ENCODE peak calls at places on chromosomes 7 and 10, in five cellular contexts. T, O, J, X and Y are unnamed samples.

GRCh38 chr7:135980665-135981180 is 3.6 kb upstream of the MTPN start:
- DNase-seq in X (peak), J (peak), T (peak), O (peak), Y (no peak)

GRCh38 chr10:97778452-97779302 is 6.9 kb upstream of the SFRP5 start:
- DNase-seq in X (no peak), T (no peak), J (no peak), O (no peak), Y (no peak)

GRCh38 chr7:134552105-134552504 is 3.2 kb downstream of the AKR1B15 start:
- DNase-seq in T (no peak), J (no peak), X (peak), O (no peak), Y (no peak)

GRCh38 chr10:113384181-113384580 is 168.7 kb upstream of the HABP2 start:
- DNase-seq in O (no peak), J (no peak), X (no peak), T (no peak), Y (no peak)

GRCh38 chr7:74013539-74014272 is 14.3 kb upstream of the ELN start:
- DNase-seq in O (no peak), X (no peak), T (no peak), J (no peak), Y (peak)

GRCh38 chr10:42753126-42753506 is 29.5 kb upstream of the BMS1 start:
- DNase-seq in T (peak), J (no peak), O (peak), X (peak), Y (peak)

GRCh38 chr10:70898687-70899086 is 10.3 kb upstream of the PCBD1 start:
- DNase-seq in T (no peak), J (no peak), X (no peak), O (no peak), Y (no peak)

GRCh38 chr7:139355320-139355719 is 4.4 kb upstream of the LUC7L2 start:
- DNase-seq in X (peak), J (no peak), T (no peak), O (no peak), Y (no peak)

GRCh38 chr10:33315891-33316290 is 18.6 kb downstream of the NRP1 start:
- DNase-seq in O (no peak), J (no peak), T (no peak), X (peak), Y (no peak)

GRCh38 chr7:70354409-70355169 is 756.3 kb downstream of the AUTS2 start:
- DNase-seq in J (no peak), X (no peak), T (no peak), O (no peak), Y (peak)

GRCh38 chr7:115933463-115933862 is 97.1 kb downstream of the TFEC start:
- DNase-seq in O (peak), T (no peak), J (no peak), X (no peak), Y (no peak)

GRCh38 chr7:29569648-29570047 is 6.0 kb downstream of the PRR15 start:
- DNase-seq in X (no peak), O (peak), T (no peak), J (no peak), Y (no peak)

GRCh38 chr7:96330193-96330592 is 8.3 kb upstream of the SLC25A13 start:
- DNase-seq in X (no peak), O (no peak), J (no peak), T (no peak), Y (no peak)

GRCh38 chr10:89165923-89166322 is 41.2 kb downstream of the CH25H start:
- DNase-seq in O (peak), X (peak), J (no peak), T (no peak), Y (no peak)

GRCh38 chr10:15789793-15790525 is 70.2 kb upstream of the ITGA8 start:
- DNase-seq in O (peak), T (peak), X (peak), J (no peak), Y (no peak)

GRCh38 chr7:35624299-35625186 is 70.4 kb downstream of the HERPUD2 start:
- DNase-seq in X (peak), J (peak), T (peak), O (peak), Y (no peak)

GRCh38 chr7:157276091-157276561 is 60.7 kb upstream of the DNAJB6 start:
- DNase-seq in X (no peak), J (no peak), T (no peak), O (no peak), Y (no peak)

GRCh38 chr10:34716958-34717357 is 98.1 kb downstream of the PARD3 start:
- DNase-seq in T (no peak), X (no peak), O (peak), J (no peak), Y (no peak)

GRCh38 chr7:28329616-28330373 is 82.5 kb upstream of the CREB5 start:
- DNase-seq in T (no peak), J (no peak), O (no peak), X (no peak), Y (no peak)

GRCh38 chr7:117683736-117684135 is 189.5 kb downstream of the CTTNBP2 start:
- DNase-seq in T (no peak), J (no peak), O (no peak), X (no peak), Y (no peak)

GRCh38 chr7:30980751-30981150 is 17.0 kb downstream of the GHRHR start:
- DNase-seq in O (no peak), T (no peak), J (no peak), X (no peak), Y (no peak)

GRCh38 chr7:104106106-104106505 is 101.7 kb downstream of the ORC5 start:
- DNase-seq in J (no peak), X (peak), T (peak), O (peak), Y (peak)

GRCh38 chr10:70500339-70500738 is 21.8 kb downstream of the PALD1 start:
- DNase-seq in J (no peak), X (no peak), T (no peak), O (no peak), Y (no peak)

GRCh38 chr7:150784954-150785353 is 15.2 kb downstream of the TMEM176B start:
- DNase-seq in T (no peak), O (no peak), X (no peak), J (no peak), Y (no peak)

GRCh38 chr7:21941570-21942224 is 4.0 kb downstream of the CDCA7L start:
- DNase-seq in J (peak), T (peak), O (peak), X (peak), Y (peak)

GRCh38 chr10:70958396-70958795 is 70.0 kb upstream of the PCBD1 start:
- DNase-seq in X (peak), T (no peak), J (no peak), O (peak), Y (no peak)

GRCh38 chr7:87107949-87108757 is 44.1 kb upstream of the DMTF1 start:
- DNase-seq in T (no peak), X (no peak), J (no peak), O (no peak), Y (no peak)

GRCh38 chr7:43634384-43634783 is 51.5 kb downstream of the STK17A start:
- DNase-seq in X (no peak), O (no peak), J (no peak), T (no peak), Y (no peak)

GRCh38 chr7:27124096-27124978 is 6.2 kb downstream of the HOXA4 start:
- DNase-seq in T (peak), X (peak), O (peak), J (no peak), Y (no peak)

GRCh38 chr7:8753355-8753754 is 319.9 kb downstream of the NXPH1 start:
- DNase-seq in J (no peak), O (no peak), X (no peak), T (no peak), Y (no peak)

GRCh38 chr7:100477871-100478248 is 1.2 kb downstream of the TSC22D4 start:
- DNase-seq in O (no peak), T (peak), J (no peak), X (no peak), Y (no peak)

GRCh38 chr7:108525327-108525984 is 479 bp downstream of the PNPLA8 start:
- DNase-seq in T (peak), X (peak), O (peak), J (peak), Y (peak)

GRCh38 chr10:127576751-127577161 is 27.6 kb downstream of the NPS start:
- DNase-seq in J (no peak), O (no peak), X (no peak), T (no peak), Y (no peak)

GRCh38 chr7:142440219-142441073 is 182.6 kb upstream of the PRSS58 start:
- DNase-seq in T (peak), X (peak), J (no peak), O (peak), Y (peak)

GRCh38 chr7:102451371-102452054 is 13.2 kb downstream of the ALKBH4 start:
- DNase-seq in T (no peak), J (peak), X (peak), O (peak), Y (no peak)

GRCh38 chr10:124697837-124698559 is 46.2 kb downstream of the FAM53B start:
- DNase-seq in J (no peak), T (no peak), X (no peak), O (no peak), Y (no peak)

GRCh38 chr7:70618020-70618551 is 513.9 kb upstream of the GALNT17 start:
- DNase-seq in O (no peak), T (no peak), X (no peak), J (no peak), Y (no peak)

GRCh38 chr7:45404622-45405021 is 169.5 kb upstream of the ADCY1 start:
- DNase-seq in X (no peak), O (no peak), J (no peak), T (no peak), Y (no peak)

GRCh38 chr7:56474271-56474670 is 358.1 kb upstream of the NUPR2 start:
- DNase-seq in X (no peak), J (no peak), T (no peak), O (no peak), Y (no peak)

GRCh38 chr10:67772894-67773511 is 65.0 kb downstream of the DNAJC12 start:
- DNase-seq in J (peak), O (peak), T (peak), X (no peak), Y (no peak)
- TF ChIP-seq CTCF in J (no peak), O (no peak), T (no peak), X (no peak), Y (no peak)

GRCh38 chr10:104104418-104104817 is 17.6 kb upstream of the SFR1 start:
- DNase-seq in T (no peak), X (no peak), O (no peak), J (no peak), Y (no peak)

GRCh38 chr10:104104926-104105325 is 17.0 kb upstream of the SFR1 start:
- DNase-seq in J (no peak), O (no peak), T (peak), X (no peak), Y (no peak)

GRCh38 chr10:104101902-104102301 is 16.2 kb upstream of the COL17A1 start:
- DNase-seq in J (no peak), X (no peak), T (no peak), O (no peak), Y (no peak)

GRCh38 chr10:104100795-104101194 is 15.1 kb upstream of the COL17A1 start:
- DNase-seq in O (no peak), J (no peak), T (no peak), X (no peak), Y (no peak)

DNA sequence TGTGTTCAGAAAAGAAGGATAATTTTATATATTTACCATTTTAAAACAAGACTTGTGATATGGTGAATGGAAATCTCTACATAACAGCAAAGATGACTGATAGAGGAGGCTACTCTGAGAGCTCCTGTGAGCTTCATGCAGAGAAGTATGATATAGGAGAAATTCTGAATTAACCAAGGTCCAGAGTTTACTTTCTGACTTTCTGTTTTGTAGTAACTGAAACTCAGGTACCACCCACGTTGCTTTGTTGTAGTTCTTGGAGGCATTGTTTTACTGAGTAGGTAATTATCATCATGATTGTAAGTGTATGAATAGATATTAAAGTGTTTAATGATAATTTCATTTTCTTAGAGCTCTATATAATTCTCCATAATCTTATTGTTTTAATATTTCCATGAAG is 18.0 kb upstream of the SFR1 start:
- DNase-seq in O (no peak), T (no peak), J (no peak), X (no peak), Y (no peak)
- TF ChIP-seq CTCF in O (no peak), T (no peak), J (no peak), X (no peak), Y (no peak)

GRCh38 chr7:123966936-123967335 is 41.9 kb downstream of the SPAM1 start:
- DNase-seq in J (no peak), O (no peak), X (peak), T (no peak), Y (no peak)
- TF ChIP-seq CTCF in J (peak), O (no peak), X (peak), T (no peak), Y (no peak)

DNA sequence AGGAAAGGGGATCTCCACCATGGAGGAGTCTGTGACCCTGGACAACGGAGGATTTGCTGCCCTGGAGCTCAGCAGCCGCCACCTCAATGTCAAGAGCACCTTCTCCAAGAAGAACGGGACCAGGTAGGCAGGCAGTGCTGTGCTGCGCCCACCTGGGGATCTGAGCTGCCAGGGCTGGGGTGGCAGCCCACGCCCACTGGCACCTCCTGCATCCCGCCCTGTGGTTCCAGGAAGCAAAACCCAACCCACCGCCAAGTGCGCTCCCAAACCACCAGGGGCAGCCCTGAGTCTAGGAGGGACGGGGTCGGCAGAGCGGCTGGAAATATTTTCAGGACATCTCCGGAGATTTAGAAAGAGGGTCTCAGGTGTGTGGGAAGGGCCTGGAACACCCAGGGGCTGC is 440.3 kb upstream of the FOXK1 start:
- DNase-seq in X (no peak), J (no peak), O (no peak), T (no peak), Y (no peak)
- TF ChIP-seq CTCF in X (no peak), J (no peak), O (no peak), T (no peak), Y (peak)

GRCh38 chr7:15885678-15886077 is 199.2 kb upstream of the MEOX2 start:
- DNase-seq in T (no peak), X (no peak), J (no peak), O (no peak), Y (no peak)

GRCh38 chr7:15886626-15887025 is 200.1 kb upstream of the MEOX2 start:
- DNase-seq in T (no peak), O (no peak), X (no peak), J (no peak), Y (no peak)

GRCh38 chr7:15888090-15888489 is 201.6 kb upstream of the MEOX2 start:
- DNase-seq in J (no peak), X (no peak), T (no peak), O (no peak), Y (no peak)

GRCh38 chr7:15891151-15891842 is 204.8 kb upstream of the MEOX2 start:
- DNase-seq in X (no peak), T (peak), O (peak), J (no peak), Y (peak)

GRCh38 chr7:15889501-15889900 is 203.0 kb upstream of the MEOX2 start:
- DNase-seq in T (no peak), O (no peak), J (no peak), X (peak), Y (no peak)
- TF ChIP-seq CTCF in T (peak), O (peak), J (no peak), X (peak), Y (peak)

GRCh38 chr10:49281461-49281860 is 17.5 kb upstream of the C10orf71 start:
- DNase-seq in T (no peak), O (no peak), X (no peak), J (no peak), Y (no peak)
- TF ChIP-seq CTCF in T (peak), O (no peak), X (no peak), J (peak), Y (peak)

DNA sequence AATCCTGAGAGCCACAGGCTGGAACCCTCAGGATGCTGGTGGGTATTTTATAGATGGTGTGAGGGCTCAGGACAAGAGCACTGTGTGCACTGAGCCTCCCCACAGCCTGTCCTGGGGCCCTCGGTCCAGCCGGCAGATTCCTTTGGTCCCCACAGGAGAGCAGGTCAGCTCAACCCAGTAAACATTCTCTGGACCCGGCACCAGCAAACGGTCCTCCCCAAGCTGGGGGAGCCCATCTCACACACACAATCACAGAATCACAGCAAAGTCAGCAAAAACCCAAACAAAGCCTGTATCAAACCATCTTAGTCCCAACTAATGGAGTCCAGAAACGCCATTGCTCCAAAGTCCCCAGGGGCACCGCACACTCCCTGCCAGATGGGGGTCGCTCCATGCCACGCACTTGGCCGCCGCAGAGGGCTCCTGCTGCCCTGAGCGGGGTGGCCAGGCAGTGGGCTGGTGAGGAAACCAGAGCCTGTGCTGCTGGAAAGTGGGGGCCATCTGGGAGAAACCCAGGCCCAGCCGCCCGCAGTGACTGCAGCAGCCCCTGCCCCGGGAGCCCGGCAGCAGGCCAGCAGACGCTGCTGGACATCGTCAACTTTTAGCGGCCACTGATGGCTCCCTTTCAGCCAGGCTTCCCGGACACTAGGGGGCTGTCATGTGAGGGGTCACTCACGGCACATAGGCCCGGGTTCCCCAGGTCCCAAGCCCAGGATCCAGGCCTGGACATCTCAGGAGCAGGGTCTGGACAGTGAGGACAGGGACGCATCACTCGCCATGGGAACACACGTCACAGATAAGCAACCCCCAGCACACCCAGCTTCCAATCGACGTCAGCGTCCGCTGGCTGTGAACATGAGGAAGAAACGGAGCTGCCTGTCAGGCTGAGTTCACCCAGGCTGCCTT is 52.6 kb downstream of the DPYSL4 start:
- DNase-seq in O (no peak), T (no peak), X (peak), J (no peak), Y (no peak)
- TF ChIP-seq CTCF in O (no peak), T (no peak), X (peak), J (no peak), Y (no peak)

DNA sequence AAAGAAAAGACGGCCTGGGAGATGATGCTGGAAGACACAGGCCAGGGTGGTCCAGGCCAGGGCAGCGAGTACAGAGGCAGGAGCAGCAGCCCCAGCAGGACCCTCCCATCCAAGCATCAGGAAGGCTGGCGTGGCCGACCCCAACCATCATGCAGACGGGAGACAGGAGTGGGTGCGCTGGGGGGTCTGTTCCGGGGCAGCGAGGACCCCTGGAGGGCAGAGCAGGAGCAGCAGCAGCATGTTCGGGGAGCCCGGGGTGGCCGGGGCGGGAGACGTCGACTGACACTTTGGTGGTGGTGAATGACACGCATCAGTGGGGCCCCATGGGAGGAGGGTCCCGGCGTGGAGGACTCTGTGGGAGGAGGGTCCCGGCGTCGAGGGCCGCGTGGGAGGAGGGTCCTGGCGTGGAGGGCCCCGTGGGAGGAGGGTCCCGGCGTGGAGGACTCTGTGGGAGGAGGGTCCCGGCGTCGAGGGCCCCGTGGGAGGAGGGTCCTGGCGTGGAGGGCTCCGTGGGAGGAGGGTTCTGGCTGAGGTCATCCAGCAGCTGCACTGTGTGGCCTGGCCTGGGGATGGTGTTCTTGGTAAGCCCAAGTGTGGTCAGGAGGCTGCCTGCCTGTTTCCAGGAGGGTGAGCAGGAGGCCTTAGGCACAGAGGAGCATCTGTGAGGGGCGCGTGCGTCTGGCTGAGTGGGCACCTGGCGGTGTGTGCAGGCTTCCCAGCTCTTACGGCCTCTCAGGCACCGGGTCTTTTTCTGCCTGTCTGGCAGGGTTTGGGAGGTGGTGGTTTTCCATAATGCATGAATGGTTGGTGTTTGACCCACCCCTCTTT is 38.9 kb downstream of the FAM20C start:
- DNase-seq in J (no peak), O (peak), X (no peak), T (no peak), Y (no peak)
- TF ChIP-seq CTCF in J (peak), O (peak), X (peak), T (peak), Y (peak)

DNA sequence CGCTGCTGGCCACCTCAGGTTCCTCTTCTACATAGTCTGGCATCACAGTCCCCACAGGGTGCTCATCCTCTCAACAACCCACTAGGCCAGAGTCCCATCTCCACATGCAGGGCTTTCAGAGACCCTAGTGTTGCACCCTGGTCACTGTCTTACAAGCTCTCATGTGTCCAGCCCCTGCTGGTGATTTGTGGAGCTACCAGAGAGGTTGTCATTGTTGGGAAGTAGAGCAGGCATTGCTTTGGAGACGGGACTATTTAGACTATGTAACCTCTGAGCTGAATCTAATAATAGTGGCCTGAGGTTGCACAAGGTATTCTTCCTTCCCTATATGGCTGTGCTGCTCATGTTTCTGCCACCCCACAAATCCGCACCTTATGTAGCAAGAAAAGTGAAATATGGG is 135.3 kb upstream of the VWC2 start:
- DNase-seq in O (no peak), J (peak), T (no peak), X (no peak), Y (no peak)
- TF ChIP-seq CTCF in O (no peak), J (peak), T (no peak), X (no peak), Y (no peak)